ENCODE peak calls at places on chromosomes 2 and 18, in seven cellular contexts. C is fibroblast of pulmonary artery, E is mammary epithelial cell, B is midbrain, I is NCI-H1092, Z is vagina, F is activated T-helper 1 cell treated with Interleukin-2 at 50 U/mL for 16 hours. J is an unnamed sample.

GRCh38 chr2:17309741-17310339 is 208.4 kb downstream of the RAD51AP2 start:
- DNase-seq in C (peak), E (peak), B (peak), I (peak), Z (no peak), F (no peak), J (no peak)

GRCh38 chr2:207807516-207807915 is 37.8 kb upstream of the FZD5 start:
- DNase-seq in C (no peak), E (no peak), B (no peak), I (no peak), Z (no peak), F (no peak), J (no peak)

GRCh38 chr18:11994346-11994707 is 13.0 kb downstream of the IMPA2 start:
- DNase-seq in C (peak), E (peak), B (no peak), I (no peak), Z (no peak), F (no peak), J (no peak)

GRCh38 chr18:13435596-13436333 is 217.2 kb downstream of the LDLRAD4 start:
- DNase-seq in C (peak), E (peak), B (no peak), I (no peak), Z (no peak), F (no peak), J (peak)

GRCh38 chr2:115580784-115581183 is 1138.3 kb downstream of the DPP10 start:
- DNase-seq in C (no peak), E (no peak), B (no peak), I (no peak), Z (no peak), F (no peak), J (no peak)

GRCh38 chr2:23571527-23572295 is 186.7 kb downstream of the KLHL29 start:
- DNase-seq in C (no peak), E (no peak), B (no peak), I (no peak), Z (no peak), F (no peak), J (no peak)

GRCh38 chr2:98013407-98014042 is 17.8 kb upstream of the TMEM131 start:
- DNase-seq in C (peak), E (peak), B (no peak), I (no peak), Z (no peak), F (no peak), J (no peak)

GRCh38 chr2:44549856-44550255 is 188.1 kb downstream of the CAMKMT start:
- DNase-seq in C (peak), E (peak), B (no peak), I (no peak), Z (no peak), F (no peak), J (no peak)

GRCh38 chr18:58541137-58541788 is 87.6 kb downstream of the ALPK2 start:
- DNase-seq in C (peak), E (no peak), B (no peak), I (no peak), Z (no peak), F (no peak), J (peak)

GRCh38 chr2:181573140-181573736 is 83.7 kb downstream of the CERKL start:
- DNase-seq in C (peak), E (peak), B (no peak), I (no peak), Z (no peak), F (no peak), J (no peak)

GRCh38 chr18:25164837-25165791 is 186.9 kb downstream of the ZNF521 start:
- DNase-seq in C (peak), E (peak), B (no peak), I (no peak), Z (no peak), F (no peak), J (no peak)

GRCh38 chr2:8073928-8074327 is 607.9 kb upstream of the ID2 start:
- DNase-seq in C (no peak), E (no peak), B (no peak), I (no peak), Z (no peak), F (no peak), J (no peak)

GRCh38 chr2:212843409-212844199 is 305.0 kb upstream of the ERBB4 start:
- DNase-seq in C (peak), E (peak), B (no peak), I (no peak), Z (no peak), F (no peak), J (no peak)

GRCh38 chr18:45054595-45054994 is 373.9 kb downstream of the SETBP1 start:
- DNase-seq in C (no peak), E (no peak), B (no peak), I (no peak), Z (no peak), F (no peak), J (no peak)

GRCh38 chr2:174535757-174536703 is 49.2 kb upstream of the GPR155 start:
- DNase-seq in C (no peak), E (no peak), B (no peak), I (peak), Z (no peak), F (no peak), J (no peak)

GRCh38 chr18:53191634-53192033 is 851.6 kb downstream of the DCC start:
- DNase-seq in C (no peak), E (no peak), B (no peak), I (no peak), Z (no peak), F (no peak), J (no peak)

GRCh38 chr2:206375956-206376355 is 67.4 kb upstream of the ADAM23 start:
- DNase-seq in C (no peak), E (no peak), B (no peak), I (no peak), Z (no peak), F (no peak), J (no peak)

GRCh38 chr2:202096736-202097135 is 23.7 kb downstream of the KIAA2012 start:
- DNase-seq in C (no peak), E (no peak), B (no peak), I (no peak), Z (no peak), F (no peak), J (no peak)

GRCh38 chr2:110788936-110789335 is 56.6 kb downstream of the ACOXL start:
- DNase-seq in C (no peak), E (no peak), B (peak), I (no peak), Z (no peak), F (no peak), J (no peak)

GRCh38 chr2:159944874-159945273 is 117.5 kb downstream of the PLA2R1 start:
- DNase-seq in C (no peak), E (no peak), B (no peak), I (no peak), Z (no peak), F (no peak), J (no peak)